ENCODE peak calls at places on chromosome 2, in five cellular contexts. N is KG1, H is mucosa of gallbladder, D is NCI-H460, L is LHCN-M2. I is an unnamed sample.

GRCh38 chr2:219289537-219290361 is 10.6 kb downstream of the DNAJB2 start:
- DNase-seq in N (no peak), H (peak), D (no peak), L (peak), I (no peak)

GRCh38 chr2:188974184-188974583 is at the start of gene COL3A1:
- DNase-seq in N (no peak), H (peak), D (no peak), L (peak), I (no peak)

GRCh38 chr2:117850015-117850414 is 35.5 kb downstream of the DDX18 start:
- DNase-seq in N (no peak), H (no peak), D (no peak), L (no peak), I (no peak)

GRCh38 chr2:160970052-160970846 is 190.0 kb upstream of the TANK start:
- DNase-seq in N (no peak), H (peak), D (peak), L (peak), I (peak)

GRCh38 chr2:79578952-79579351 is 66.1 kb downstream of the CTNNA2 start:
- DNase-seq in N (no peak), H (no peak), D (no peak), L (no peak), I (no peak)

GRCh38 chr2:185522472-185522871 is 216.1 kb upstream of the FSIP2 start:
- DNase-seq in N (no peak), H (no peak), D (no peak), L (no peak), I (no peak)

GRCh38 chr2:16109368-16109820 is 169.0 kb downstream of the MYCN start:
- DNase-seq in N (no peak), H (no peak), D (no peak), L (no peak), I (no peak)

GRCh38 chr2:20012282-20013060 is at the start of gene MATN3:
- DNase-seq in N (no peak), H (peak), D (peak), L (peak), I (no peak)

GRCh38 chr2:96369186-96369585 is 33.6 kb downstream of the NCAPH start:
- DNase-seq in N (no peak), H (no peak), D (no peak), L (no peak), I (no peak)

GRCh38 chr2:99659874-99660273 is 170.1 kb upstream of the REV1 start:
- DNase-seq in N (no peak), H (no peak), D (no peak), L (no peak), I (no peak)

GRCh38 chr2:238478216-238478615 is 51.5 kb downstream of the ASB1 start:
- DNase-seq in N (no peak), H (peak), D (no peak), L (no peak), I (no peak)

GRCh38 chr2:648476-649424 is 28.5 kb downstream of the TMEM18 start:
- DNase-seq in N (no peak), H (no peak), D (no peak), L (no peak), I (no peak)

GRCh38 chr2:40281021-40281940 is 170.6 kb downstream of the SLC8A1 start:
- DNase-seq in N (no peak), H (peak), D (no peak), L (peak), I (no peak)

GRCh38 chr2:216082805-216083204 is 1.1 kb downstream of the TMEM169 start:
- DNase-seq in N (no peak), H (no peak), D (no peak), L (peak), I (no peak)

GRCh38 chr2:209525834-209526281 is 102.0 kb downstream of the MAP2 start:
- DNase-seq in N (no peak), H (no peak), D (no peak), L (peak), I (peak)

GRCh38 chr2:121489284-121489683 is 41.4 kb upstream of the RNU4ATAC start:
- DNase-seq in N (no peak), H (no peak), D (no peak), L (peak), I (no peak)

GRCh38 chr2:201939366-201939985 is 94.2 kb upstream of the FZD7 start:
- DNase-seq in N (no peak), H (no peak), D (no peak), L (no peak), I (no peak)

GRCh38 chr2:39408351-39409136 is 28.5 kb downstream of the MAP4K3 start:
- DNase-seq in N (no peak), H (no peak), D (no peak), L (no peak), I (no peak)